ENCODE peak calls at places on chromosomes 11 and 22, in eight cellular contexts. I is left ventricle myocardium inferior, G is IMR-90, D is uterus, T is prostate gland, M is RWPE1, K is neuronal stem cell, R is sigmoid colon. Q is an unnamed sample.
A peak's percentile ranks its signal among the peaks of the same experiment; 100 is the strongest.

GRCh38 chr11:17479284-17480214 is 2.9 kb upstream of the ABCC8 start:
- DNase-seq in I (no peak), G (no peak), D (no peak), T (no peak), M (peak; percentile 36), K (peak; percentile 86), R (no peak), Q (no peak)

GRCh38 chr22:23255506-23255905 is 75.2 kb downstream of the BCR start:
- DNase-seq in I (no peak), G (no peak), D (no peak), T (no peak), M (no peak), K (no peak), R (no peak), Q (no peak)

GRCh38 chr11:134367781-134368180 is 36.0 kb downstream of the GLB1L2 start:
- DNase-seq in I (no peak), G (no peak), D (no peak), T (no peak), M (no peak), K (no peak), R (peak; percentile 42), Q (peak; percentile 62)

GRCh38 chr11:113384551-113384950 is 3.0 kb upstream of the ANKK1 start:
- DNase-seq in I (no peak), G (peak; percentile 96), D (no peak), T (peak; percentile 88), M (peak; percentile 98), K (no peak), R (no peak), Q (no peak)

GRCh38 chr11:76445122-76446084 is 585 bp downstream of the EMSY start:
- DNase-seq in I (peak; percentile 75), G (peak; percentile 90), D (peak; percentile 64), T (peak; percentile 71), M (peak; percentile 89), K (peak; percentile 88), R (peak; percentile 87), Q (peak; percentile 84)

GRCh38 chr22:37045958-37046357 is 5.6 kb upstream of the KCTD17 start:
- DNase-seq in I (no peak), G (peak; percentile 62), D (no peak), T (no peak), M (no peak), K (peak; percentile 18), R (no peak), Q (no peak)

GRCh38 chr11:131744847-131745246 is 374.4 kb downstream of the NTM start:
- DNase-seq in I (no peak), G (peak; percentile 97), D (no peak), T (no peak), M (no peak), K (no peak), R (no peak), Q (no peak)

GRCh38 chr22:44086759-44087158 is 62.7 kb downstream of the PARVB start:
- DNase-seq in I (no peak), G (no peak), D (peak; percentile 43), T (no peak), M (no peak), K (no peak), R (no peak), Q (no peak)

GRCh38 chr11:125371451-125371935 is 124.6 kb downstream of the FEZ1 start:
- DNase-seq in I (no peak), G (no peak), D (no peak), T (no peak), M (no peak), K (peak; percentile 79), R (no peak), Q (peak; percentile 20)

GRCh38 chr11:65417702-65418430 is 4.7 kb upstream of the NEAT1 start:
- DNase-seq in I (peak; percentile 46), G (peak; percentile 28), D (peak; percentile 71), T (peak; percentile 59), M (no peak), K (no peak), R (peak; percentile 92), Q (peak; percentile 87)

GRCh38 chr11:32829680-32830412 is at the start of gene PRRG4:
- DNase-seq in I (peak; percentile 55), G (peak; percentile 16), D (peak; percentile 34), T (peak; percentile 74), M (peak; percentile 77), K (peak; percentile 32), R (peak; percentile 67), Q (peak; percentile 84)

GRCh38 chr22:39913321-39913720 is 12.4 kb downstream of the GRAP2 start:
- DNase-seq in I (no peak), G (no peak), D (no peak), T (no peak), M (no peak), K (no peak), R (no peak), Q (no peak)

GRCh38 chr11:67369801-67370284 is 3.6 kb downstream of the CLCF1 start:
- DNase-seq in I (no peak), G (peak; percentile 71), D (peak; percentile 63), T (no peak), M (no peak), K (no peak), R (peak; percentile 80), Q (no peak)
- H3K27ac ChIP-seq in I (no peak overlapping the region), G (peak overlapping the region; percentile 82), D (peak overlapping the region; percentile 92), T (peak overlapping the region; percentile 56), M (peak overlapping the region; percentile 97), K (no peak overlapping the region), R (peak overlapping the region; percentile 85), Q (no peak overlapping the region)

DNA sequence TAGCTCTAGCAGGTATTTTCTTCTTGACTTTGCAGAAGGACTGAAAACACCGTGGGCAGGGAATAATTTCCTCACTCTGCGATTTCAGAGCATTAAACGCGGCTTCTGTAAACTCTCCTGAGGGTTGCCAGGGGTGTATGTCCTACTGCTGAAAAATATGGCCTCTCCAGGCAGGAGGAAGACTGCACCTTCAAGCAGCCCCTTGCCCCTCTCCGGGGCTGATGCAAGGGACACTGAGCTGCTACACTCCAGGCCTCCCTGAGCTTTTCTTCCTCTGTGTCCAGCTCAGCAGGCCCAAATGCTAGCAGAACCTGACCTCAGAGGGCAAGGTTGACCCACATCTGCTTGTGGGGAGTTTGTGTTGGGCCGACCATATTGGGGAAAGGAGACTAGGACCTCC is 2.2 kb downstream of the CD6 start:
- DNase-seq in I (no peak), G (no peak), D (no peak), T (no peak), M (no peak), K (no peak), R (no peak), Q (peak; percentile 13)
- H3K27ac ChIP-seq in I (no peak overlapping the region), G (no peak overlapping the region), D (no peak overlapping the region), T (no peak overlapping the region), M (no peak overlapping the region), K (no peak overlapping the region), R (no peak overlapping the region), Q (no peak overlapping the region)

DNA sequence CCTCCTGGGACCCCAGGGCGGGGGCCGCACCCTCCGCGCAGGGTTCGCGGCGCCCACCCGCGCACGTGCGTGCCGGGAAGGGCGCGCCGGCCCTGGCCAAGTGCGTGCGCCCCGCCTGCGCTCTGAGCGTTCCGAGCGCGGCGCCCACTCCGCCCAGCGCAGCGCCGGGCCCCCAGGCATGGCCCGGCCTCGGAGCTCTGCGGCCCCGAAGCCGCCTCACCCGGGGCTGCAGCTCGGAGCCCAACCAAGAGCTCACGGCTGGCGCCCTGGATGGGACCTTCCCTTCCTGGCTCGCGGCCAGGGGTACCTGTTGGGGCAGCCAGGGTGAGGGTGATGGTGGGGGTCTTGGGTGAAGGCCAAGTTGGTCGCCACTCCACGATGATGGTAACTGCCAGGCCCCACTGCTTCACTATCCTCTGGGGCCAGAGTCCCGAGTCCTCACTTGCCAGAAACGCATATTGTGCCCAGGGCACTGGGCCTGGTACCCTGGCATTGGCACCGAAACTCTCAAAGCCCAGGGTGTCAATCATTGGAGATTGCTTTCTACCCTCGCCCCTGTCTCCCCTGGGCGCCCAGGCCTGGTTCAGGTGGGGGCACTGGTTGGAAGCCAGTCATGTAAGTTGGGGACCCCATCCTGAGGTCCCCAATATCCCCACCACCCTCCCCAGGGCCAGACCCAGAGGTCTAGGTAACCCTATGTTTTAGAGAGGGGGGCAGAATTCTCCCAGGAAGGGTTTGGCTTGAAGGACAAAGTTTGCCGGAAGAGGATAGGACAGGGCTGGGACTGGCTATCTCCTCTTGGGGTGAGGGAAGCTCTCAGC is 889 bp downstream of the ANO1 start:
- DNase-seq in I (no peak), G (no peak), D (no peak), T (no peak), M (no peak), K (no peak), R (peak; percentile 64), Q (peak; percentile 77)
- H3K27ac ChIP-seq in I (peak overlapping the region; percentile 72), G (no peak overlapping the region), D (peak overlapping the region; percentile 60), T (peak overlapping the region; percentile 57), M (no peak overlapping the region), K (no peak overlapping the region), R (peak overlapping the region; percentile 2), Q (peak overlapping the region; percentile 83)

GRCh38 chr22:41840216-41840615 is 7.3 kb downstream of the SREBF2 start:
- DNase-seq in I (no peak), G (no peak), D (no peak), T (no peak), M (no peak), K (no peak), R (no peak), Q (no peak)

GRCh38 chr22:41841085-41841712 is 8.3 kb downstream of the SREBF2 start:
- DNase-seq in I (no peak), G (no peak), D (no peak), T (no peak), M (no peak), K (no peak), R (no peak), Q (no peak)

GRCh38 chr22:41842996-41843970 is 10.4 kb downstream of the SREBF2 start:
- DNase-seq in I (no peak), G (no peak), D (no peak), T (no peak), M (no peak), K (no peak), R (no peak), Q (no peak)

GRCh38 chr22:41836551-41836950 is 3.6 kb downstream of the SREBF2 start:
- DNase-seq in I (no peak), G (no peak), D (no peak), T (no peak), M (no peak), K (no peak), R (no peak), Q (no peak)

GRCh38 chr22:41838842-41839618 is 6.1 kb downstream of the SREBF2 start:
- DNase-seq in I (no peak), G (no peak), D (no peak), T (no peak), M (no peak), K (no peak), R (no peak), Q (no peak)
- H3K27ac ChIP-seq in I (peak overlapping the region; percentile 12), G (no peak overlapping the region), D (no peak overlapping the region), T (peak overlapping the region; percentile 35), M (peak overlapping the region; percentile 65), K (no peak overlapping the region), R (no peak overlapping the region), Q (no peak overlapping the region)